ENCODE peak calls at places on chromosomes 1 and 21, in nine cellular contexts. One of them, this sample, is unnamed.

GRCh38 chr1:56758135-56758534 is 61.1 kb downstream of the FYB2 start:
- DNase-seq in NT2/D1: peak
- DNase-seq in IMR-90: no peak
- DNase-seq in Right ventricle myocardium inferior: no peak
- DNase-seq in anterior cingulate cortex: no peak
- DNase-seq in A549: peak
- DNase-seq in sigmoid colon: no peak
- DNase-seq in kidney glomerular epithelial cell: peak
- DNase-seq in HFF-Myc: no peak
- DNase-seq in this sample: no peak

GRCh38 chr1:194865367-194865766 is 1679.0 kb upstream of the B3GALT2 start:
- DNase-seq in NT2/D1: no peak
- DNase-seq in IMR-90: peak
- DNase-seq in Right ventricle myocardium inferior: no peak
- DNase-seq in anterior cingulate cortex: no peak
- DNase-seq in A549: no peak
- DNase-seq in sigmoid colon: no peak
- DNase-seq in kidney glomerular epithelial cell: no peak
- DNase-seq in HFF-Myc: no peak
- DNase-seq in this sample: no peak

GRCh38 chr1:74160045-74160444 is 37.9 kb downstream of the LRRIQ3 start:
- DNase-seq in NT2/D1: no peak
- DNase-seq in IMR-90: no peak
- DNase-seq in Right ventricle myocardium inferior: no peak
- DNase-seq in anterior cingulate cortex: no peak
- DNase-seq in A549: no peak
- DNase-seq in sigmoid colon: no peak
- DNase-seq in kidney glomerular epithelial cell: no peak
- DNase-seq in HFF-Myc: no peak
- DNase-seq in this sample: no peak

GRCh38 chr1:166470057-166470456 is 303.3 kb upstream of the FAM78B start:
- DNase-seq in NT2/D1: no peak
- DNase-seq in IMR-90: no peak
- DNase-seq in Right ventricle myocardium inferior: no peak
- DNase-seq in anterior cingulate cortex: no peak
- DNase-seq in A549: no peak
- DNase-seq in sigmoid colon: no peak
- DNase-seq in kidney glomerular epithelial cell: no peak
- DNase-seq in HFF-Myc: no peak
- DNase-seq in this sample: no peak

GRCh38 chr1:160133990-160134770 is 17.2 kb upstream of the ATP1A4 start:
- DNase-seq in NT2/D1: no peak
- DNase-seq in IMR-90: no peak
- DNase-seq in Right ventricle myocardium inferior: no peak
- DNase-seq in anterior cingulate cortex: no peak
- DNase-seq in A549: no peak
- DNase-seq in sigmoid colon: no peak
- DNase-seq in kidney glomerular epithelial cell: no peak
- DNase-seq in HFF-Myc: no peak
- DNase-seq in this sample: no peak

GRCh38 chr1:166981589-166981988 is 6.2 kb upstream of the ILDR2 start:
- DNase-seq in NT2/D1: no peak
- DNase-seq in IMR-90: no peak
- DNase-seq in Right ventricle myocardium inferior: no peak
- DNase-seq in anterior cingulate cortex: no peak
- DNase-seq in A549: no peak
- DNase-seq in sigmoid colon: no peak
- DNase-seq in kidney glomerular epithelial cell: no peak
- DNase-seq in HFF-Myc: no peak
- DNase-seq in this sample: no peak

GRCh38 chr1:185152187-185152767 is 4.5 kb downstream of the TRMT1L start:
- DNase-seq in NT2/D1: no peak
- DNase-seq in IMR-90: no peak
- DNase-seq in Right ventricle myocardium inferior: no peak
- DNase-seq in anterior cingulate cortex: no peak
- DNase-seq in A549: no peak
- DNase-seq in sigmoid colon: no peak
- DNase-seq in kidney glomerular epithelial cell: no peak
- DNase-seq in HFF-Myc: no peak
- DNase-seq in this sample: no peak

GRCh38 chr1:151237678-151238466 is 16.7 kb upstream of the PSMD4 start:
- DNase-seq in NT2/D1: no peak
- DNase-seq in IMR-90: no peak
- DNase-seq in Right ventricle myocardium inferior: no peak
- DNase-seq in anterior cingulate cortex: no peak
- DNase-seq in A549: no peak
- DNase-seq in sigmoid colon: no peak
- DNase-seq in kidney glomerular epithelial cell: no peak
- DNase-seq in HFF-Myc: no peak
- DNase-seq in this sample: no peak

GRCh38 chr1:214833357-214833756 is 230.4 kb downstream of the CENPF start:
- DNase-seq in NT2/D1: no peak
- DNase-seq in IMR-90: peak
- DNase-seq in Right ventricle myocardium inferior: no peak
- DNase-seq in anterior cingulate cortex: no peak
- DNase-seq in A549: peak
- DNase-seq in sigmoid colon: no peak
- DNase-seq in kidney glomerular epithelial cell: peak
- DNase-seq in HFF-Myc: no peak
- DNase-seq in this sample: no peak

GRCh38 chr21:14755086-14755485 is 209.0 kb upstream of the SAMSN1 start:
- DNase-seq in NT2/D1: no peak
- DNase-seq in IMR-90: no peak
- DNase-seq in Right ventricle myocardium inferior: no peak
- DNase-seq in anterior cingulate cortex: no peak
- DNase-seq in A549: no peak
- DNase-seq in sigmoid colon: no peak
- DNase-seq in kidney glomerular epithelial cell: no peak
- DNase-seq in HFF-Myc: no peak
- DNase-seq in this sample: no peak

GRCh38 chr1:233442392-233442791 is 114.9 kb downstream of the MAP3K21 start:
- DNase-seq in NT2/D1: no peak
- DNase-seq in IMR-90: no peak
- DNase-seq in Right ventricle myocardium inferior: no peak
- DNase-seq in anterior cingulate cortex: no peak
- DNase-seq in A549: no peak
- DNase-seq in sigmoid colon: no peak
- DNase-seq in kidney glomerular epithelial cell: no peak
- DNase-seq in HFF-Myc: no peak
- DNase-seq in this sample: no peak

GRCh38 chr21:45533731-45534571 is 8.3 kb downstream of the SLC19A1 start:
- DNase-seq in NT2/D1: no peak
- DNase-seq in IMR-90: no peak
- DNase-seq in Right ventricle myocardium inferior: peak
- DNase-seq in anterior cingulate cortex: no peak
- DNase-seq in A549: no peak
- DNase-seq in sigmoid colon: peak
- DNase-seq in kidney glomerular epithelial cell: no peak
- DNase-seq in HFF-Myc: no peak
- DNase-seq in this sample: no peak

GRCh38 chr1:236282719-236283118 is 961 bp upstream of the ERO1B start:
- DNase-seq in NT2/D1: no peak
- DNase-seq in IMR-90: no peak
- DNase-seq in Right ventricle myocardium inferior: no peak
- DNase-seq in anterior cingulate cortex: no peak
- DNase-seq in A549: no peak
- DNase-seq in sigmoid colon: no peak
- DNase-seq in kidney glomerular epithelial cell: no peak
- DNase-seq in HFF-Myc: no peak
- DNase-seq in this sample: no peak

GRCh38 chr1:59265622-59266021 is 31.3 kb upstream of the FGGY start:
- DNase-seq in NT2/D1: no peak
- DNase-seq in IMR-90: no peak
- DNase-seq in Right ventricle myocardium inferior: no peak
- DNase-seq in anterior cingulate cortex: no peak
- DNase-seq in A549: no peak
- DNase-seq in sigmoid colon: no peak
- DNase-seq in kidney glomerular epithelial cell: no peak
- DNase-seq in HFF-Myc: no peak
- DNase-seq in this sample: no peak

GRCh38 chr1:55636691-55637090 is 421.5 kb upstream of the USP24 start:
- DNase-seq in NT2/D1: no peak
- DNase-seq in IMR-90: peak
- DNase-seq in Right ventricle myocardium inferior: no peak
- DNase-seq in anterior cingulate cortex: no peak
- DNase-seq in A549: no peak
- DNase-seq in sigmoid colon: no peak
- DNase-seq in kidney glomerular epithelial cell: no peak
- DNase-seq in HFF-Myc: no peak
- DNase-seq in this sample: no peak

GRCh38 chr1:211656728-211657127 is 18.7 kb downstream of the NEK2 start:
- DNase-seq in NT2/D1: no peak
- DNase-seq in IMR-90: no peak
- DNase-seq in Right ventricle myocardium inferior: peak
- DNase-seq in anterior cingulate cortex: no peak
- DNase-seq in A549: no peak
- DNase-seq in sigmoid colon: no peak
- DNase-seq in kidney glomerular epithelial cell: no peak
- DNase-seq in HFF-Myc: no peak
- DNase-seq in this sample: no peak

GRCh38 chr1:41476807-41477361 is 7.6 kb downstream of the EDN2 start:
- DNase-seq in NT2/D1: no peak
- DNase-seq in IMR-90: no peak
- DNase-seq in Right ventricle myocardium inferior: peak
- DNase-seq in anterior cingulate cortex: no peak
- DNase-seq in A549: no peak
- DNase-seq in sigmoid colon: peak
- DNase-seq in kidney glomerular epithelial cell: no peak
- DNase-seq in HFF-Myc: no peak
- DNase-seq in this sample: no peak

GRCh38 chr1:32969556-32969955 is 4.9 kb upstream of the RNF19B start:
- DNase-seq in NT2/D1: no peak
- DNase-seq in IMR-90: no peak
- DNase-seq in Right ventricle myocardium inferior: no peak
- DNase-seq in anterior cingulate cortex: no peak
- DNase-seq in A549: no peak
- DNase-seq in sigmoid colon: no peak
- DNase-seq in kidney glomerular epithelial cell: no peak
- DNase-seq in HFF-Myc: no peak
- DNase-seq in this sample: no peak

GRCh38 chr1:231986631-231987291 is 360.2 kb downstream of the DISC1 start:
- DNase-seq in NT2/D1: no peak
- DNase-seq in IMR-90: peak
- DNase-seq in Right ventricle myocardium inferior: no peak
- DNase-seq in anterior cingulate cortex: no peak
- DNase-seq in A549: no peak
- DNase-seq in sigmoid colon: peak
- DNase-seq in kidney glomerular epithelial cell: no peak
- DNase-seq in HFF-Myc: no peak
- DNase-seq in this sample: no peak

GRCh38 chr1:56522680-56523079 is 56.7 kb downstream of the PLPP3 start:
- DNase-seq in NT2/D1: no peak
- DNase-seq in IMR-90: no peak
- DNase-seq in Right ventricle myocardium inferior: peak
- DNase-seq in anterior cingulate cortex: no peak
- DNase-seq in A549: no peak
- DNase-seq in sigmoid colon: no peak
- DNase-seq in kidney glomerular epithelial cell: no peak
- DNase-seq in HFF-Myc: no peak
- DNase-seq in this sample: no peak

GRCh38 chr1:53947172-53947835 is 1.2 kb downstream of the LRRC42 start:
- DNase-seq in NT2/D1: no peak
- DNase-seq in IMR-90: no peak
- DNase-seq in Right ventricle myocardium inferior: no peak
- DNase-seq in anterior cingulate cortex: no peak
- DNase-seq in A549: no peak
- DNase-seq in sigmoid colon: no peak
- DNase-seq in kidney glomerular epithelial cell: no peak
- DNase-seq in HFF-Myc: no peak
- DNase-seq in this sample: no peak